ENCODE peak calls at places on chromosomes 16 and 17, in eight cellular contexts. E is choroid plexus epithelial cell; U is GM04504; W is NCI-H1930; C is A172; Q is activated CD8-positive, alpha-beta memory T cell treated with anti-CD3 and anti-CD28 coated beads for 1 hour; A is IMR-90; R is stomach. F is an unnamed sample.

GRCh38 chr16:73057369-73058210 is 9.7 kb upstream of the ZFHX3 start:
- DNase-seq in A (no peak), R (no peak), U (no peak), C (no peak), E (no peak), W (peak), Q (no peak), F (no peak)

GRCh38 chr17:10435096-10435495 is 13.3 kb upstream of the MYH8 start:
- DNase-seq in W (no peak), E (no peak), U (peak), Q (no peak), A (no peak), R (no peak), C (peak), F (no peak)

GRCh38 chr17:28574536-28574935 is 2.2 kb downstream of the ALDOC start:
- DNase-seq in C (no peak), E (no peak), U (no peak), R (no peak), Q (no peak), A (no peak), W (no peak), F (no peak)

GRCh38 chr17:39209317-39210092 is 9.4 kb downstream of the RPL19 start:
- DNase-seq in U (no peak), Q (peak), W (no peak), R (peak), E (peak), A (peak), C (no peak), F (no peak)

GRCh38 chr17:10772425-10773380 is 31.2 kb downstream of the TMEM238L start:
- DNase-seq in U (no peak), R (peak), C (no peak), E (peak), W (no peak), A (peak), Q (no peak), F (no peak)

GRCh38 chr16:87610026-87610425 is 7.7 kb downstream of the JPH3 start:
- DNase-seq in U (no peak), Q (no peak), W (no peak), R (no peak), A (no peak), C (no peak), E (no peak), F (no peak)

GRCh38 chr17:48954300-48954755 is 9.7 kb upstream of the SNF8 start:
- DNase-seq in R (no peak), C (peak), U (peak), A (peak), W (peak), E (peak), Q (no peak), F (no peak)

GRCh38 chr17:50493744-50494143 is 14.5 kb upstream of the MYCBPAP start:
- DNase-seq in W (no peak), E (no peak), U (no peak), A (no peak), R (no peak), C (no peak), Q (no peak), F (no peak)

GRCh38 chr17:6755731-6756184 is at the start of gene XAF1:
- DNase-seq in A (peak), W (no peak), E (peak), Q (no peak), C (no peak), U (peak), R (peak), F (no peak)

GRCh38 chr17:27415090-27415795 is 41.0 kb upstream of the KSR1 start:
- DNase-seq in U (no peak), Q (no peak), R (no peak), A (no peak), W (no peak), C (no peak), E (no peak), F (no peak)

GRCh38 chr17:77535892-77536291 is 395.1 kb downstream of the SEC14L1 start:
- DNase-seq in A (no peak), E (no peak), R (no peak), W (no peak), U (no peak), C (peak), Q (no peak), F (no peak)

GRCh38 chr17:77101521-77102410 is 39.0 kb upstream of the SEC14L1 start:
- DNase-seq in A (no peak), W (no peak), U (no peak), R (no peak), C (no peak), Q (no peak), E (no peak), F (no peak)

GRCh38 chr17:80123791-80124190 is 22.4 kb downstream of the GAA start:
- DNase-seq in W (no peak), C (peak), Q (no peak), R (peak), U (no peak), E (no peak), A (peak), F (no peak)

GRCh38 chr17:44872131-44872768 is 24.6 kb downstream of the HIGD1B start:
- DNase-seq in R (no peak), E (no peak), W (no peak), A (no peak), Q (no peak), U (no peak), C (peak), F (peak)

GRCh38 chr17:34670618-34671017 is 91.2 kb downstream of the TMEM132E start:
- DNase-seq in Q (no peak), W (no peak), U (no peak), E (no peak), R (no peak), A (no peak), C (no peak), F (no peak)